ENCODE peak calls at places on chromosomes 6 and 20, in nine cellular contexts. V is left cardiac atrium; U is stimulated activated CD4-positive, alpha-beta T cell treated with anti-CD3 and anti-CD28 coated beads, Interleukin-1b, Interleukin-23, amount 100 ng/mL, for 24 hours; W is choroid plexus epithelial cell; X is bronchial epithelial cell; Z is GM20000; H is anterior cingulate cortex; B is GM04504; J is GM19239. A is an unnamed sample.

GRCh38 chr6:157455731-157456523 is 74.9 kb downstream of the ZDHHC14 start:
- DNase-seq in U (no peak), W (peak), H (no peak), B (no peak), X (no peak), Z (no peak), V (no peak), J (no peak), A (no peak)

GRCh38 chr6:11194399-11195274 is 37.8 kb downstream of the NEDD9 start:
- DNase-seq in W (peak), U (no peak), Z (no peak), V (peak), X (no peak), H (no peak), J (no peak), B (no peak), A (no peak)

GRCh38 chr6:25476126-25476525 is 175.9 kb upstream of the SCGN start:
- DNase-seq in X (peak), V (no peak), H (no peak), J (no peak), U (no peak), Z (no peak), W (peak), B (no peak), A (no peak)

GRCh38 chr20:3753098-3753497 is 14.5 kb downstream of the ADISSP start:
- DNase-seq in H (peak), U (peak), V (peak), W (peak), B (peak), Z (peak), J (peak), X (peak), A (peak)

GRCh38 chr20:16601019-16601418 is 27.8 kb upstream of the KIF16B start:
- DNase-seq in B (no peak), V (no peak), J (no peak), H (no peak), W (no peak), X (no peak), Z (no peak), U (no peak), A (no peak)

GRCh38 chr6:63546236-63546635 is 26.0 kb upstream of the LOC128125822 start:
- DNase-seq in J (no peak), V (no peak), H (no peak), U (no peak), B (no peak), X (no peak), W (no peak), Z (no peak), A (no peak)

GRCh38 chr20:835220-836045 is 1.9 kb downstream of the FAM110A start:
- DNase-seq in X (no peak), W (no peak), H (no peak), V (peak), U (no peak), B (no peak), J (no peak), Z (peak), A (no peak)

GRCh38 chr6:21131406-21131805 is 462.1 kb upstream of the SOX4 start:
- DNase-seq in W (no peak), V (no peak), Z (no peak), J (no peak), H (no peak), U (no peak), X (no peak), B (no peak), A (no peak)

GRCh38 chr20:16606468-16606867 is 33.2 kb upstream of the KIF16B start:
- DNase-seq in V (no peak), U (no peak), W (no peak), B (no peak), J (no peak), X (no peak), Z (no peak), H (no peak), A (no peak)

GRCh38 chr6:167045828-167046580 is 46.8 kb downstream of the CEP43 start:
- DNase-seq in V (no peak), U (no peak), H (no peak), J (no peak), Z (no peak), W (no peak), B (no peak), X (no peak), A (peak)

GRCh38 chr6:163943647-163944395 is 529.3 kb downstream of the QKI start:
- DNase-seq in X (no peak), Z (no peak), W (peak), U (no peak), H (peak), B (no peak), J (no peak), V (no peak), A (no peak)

GRCh38 chr6:11770546-11771466 is 7.8 kb downstream of the ADTRP start:
- DNase-seq in W (peak), H (no peak), X (peak), V (peak), Z (peak), J (no peak), B (peak), U (no peak), A (peak)

GRCh38 chr6:118869350-118869749 is 24.6 kb upstream of the ASF1A start:
- DNase-seq in V (no peak), Z (no peak), X (peak), U (no peak), J (no peak), H (no peak), W (peak), B (no peak), A (no peak)

GRCh38 chr6:144064831-144065668 is 30.3 kb downstream of the SF3B5 start:
- DNase-seq in Z (peak), J (no peak), H (no peak), W (peak), B (no peak), V (no peak), U (no peak), X (no peak), A (peak)

GRCh38 chr6:49342410-49342809 is 120.6 kb downstream of the MMUT start:
- DNase-seq in X (no peak), Z (no peak), H (no peak), W (no peak), J (no peak), B (no peak), V (no peak), U (no peak), A (no peak)

GRCh38 chr6:11944111-11944510 is 68.0 kb upstream of the HIVEP1 start:
- DNase-seq in J (no peak), U (no peak), X (no peak), H (no peak), B (no peak), V (no peak), W (no peak), Z (no peak), A (no peak)

GRCh38 chr6:32941412-32941784 is 570 bp upstream of the HLA-DMB start:
- DNase-seq in V (no peak), Z (peak), W (no peak), J (no peak), X (no peak), U (peak), B (no peak), H (no peak), A (peak)

GRCh38 chr6:42338573-42339218 is 113.0 kb downstream of the TRERF1 start:
- DNase-seq in B (peak), V (no peak), Z (no peak), X (peak), W (peak), H (no peak), J (no peak), U (peak), A (peak)

GRCh38 chr6:13453771-13454251 is 33.6 kb downstream of the GFOD1 start:
- DNase-seq in X (peak), B (no peak), H (no peak), J (no peak), V (no peak), Z (no peak), W (no peak), U (peak), A (peak)

GRCh38 chr6:26465776-26466175 is 8.0 kb downstream of the BTN2A1 start:
- DNase-seq in B (no peak), Z (no peak), J (no peak), W (no peak), H (no peak), V (no peak), U (no peak), X (no peak), A (no peak)

GRCh38 chr6:46015119-46015968 is at the start of gene CLIC5:
- DNase-seq in J (peak), V (peak), B (no peak), X (no peak), H (no peak), W (no peak), U (no peak), Z (peak), A (peak)

GRCh38 chr6:147579667-147580066 is 71.2 kb downstream of the SAMD5 start:
- DNase-seq in B (no peak), V (no peak), U (no peak), X (no peak), J (no peak), H (no peak), W (peak), Z (no peak), A (no peak)

GRCh38 chr6:67854098-67854497 is 781.0 kb upstream of the ADGRB3 start:
- DNase-seq in H (no peak), X (peak), B (no peak), W (no peak), V (no peak), J (no peak), U (no peak), Z (no peak), A (no peak)

GRCh38 chr20:32524871-32525501 is 60.1 kb downstream of the NOL4L start:
- DNase-seq in X (no peak), V (peak), Z (no peak), B (no peak), H (peak), U (no peak), J (no peak), W (no peak), A (peak)